ENCODE peak calls at places on chromosomes 12 and 14, in five cellular contexts. U is sigmoid colon, V is fibroblast of pulmonary artery, O is uterus, S is astrocyte of the spinal cord. C is an unnamed sample.
A peak's percentile ranks its signal among the peaks of the same experiment; 100 is the strongest.

GRCh38 chr14:34857689-34858449 is 17.3 kb downstream of the BAZ1A start:
- DNase-seq in U (no peak), V (no peak), O (no peak), S (no peak), C (no peak)

GRCh38 chr12:42725839-42726238 is 136.3 kb upstream of the PRICKLE1 start:
- DNase-seq in U (no peak), V (peak; percentile 73), O (no peak), S (peak; percentile 92), C (peak; percentile 97)

GRCh38 chr12:750356-751191 is 1.8 kb upstream of the WNK1 start:
- DNase-seq in U (no peak), V (no peak), O (no peak), S (no peak), C (no peak)

GRCh38 chr12:81872400-81872799 is 113.2 kb upstream of the PPFIA2 start:
- DNase-seq in U (no peak), V (no peak), O (no peak), S (no peak), C (no peak)

GRCh38 chr14:81738946-81739659 is 205.4 kb upstream of the SEL1L start:
- DNase-seq in U (no peak), V (no peak), O (no peak), S (no peak), C (no peak)

GRCh38 chr14:98692832-98693231 is 579.2 kb downstream of the BCL11B start:
- DNase-seq in U (no peak), V (no peak), O (no peak), S (no peak), C (no peak)

GRCh38 chr14:68815288-68816182 is 22.7 kb upstream of the ZFP36L1 start:
- DNase-seq in U (peak; percentile 76), V (no peak), O (no peak), S (no peak), C (no peak)

GRCh38 chr12:26271889-26272492 is 76.6 kb downstream of the SSPN start:
- DNase-seq in U (peak; percentile 89), V (peak; percentile 97), O (peak; percentile 89), S (peak; percentile 93), C (peak; percentile 97)

GRCh38 chr12:58369576-58369975 is 428.2 kb downstream of the ATP23 start:
- DNase-seq in U (no peak), V (no peak), O (no peak), S (no peak), C (no peak)

GRCh38 chr12:124995200-124995961 is 1.9 kb downstream of the BRI3BP start:
- DNase-seq in U (no peak), V (no peak), O (no peak), S (no peak), C (no peak)

GRCh38 chr14:89618821-89619551 is 202.0 kb upstream of the FOXN3 start:
- DNase-seq in U (peak; percentile 76), V (peak; percentile 73), O (peak; percentile 24), S (peak; percentile 65), C (peak; percentile 70)

GRCh38 chr12:2363836-2364565 is 311.2 kb downstream of the CACNA1C start:
- DNase-seq in U (peak; percentile 62), V (no peak), O (no peak), S (no peak), C (no peak)
- TF ChIP-seq CTCF in U (no peak), V (no peak), O (no peak), S (no peak), C (no peak)

GRCh38 chr12:14953752-14954151 is 7.6 kb downstream of the ARHGDIB start:
- DNase-seq in U (no peak), V (no peak), O (no peak), S (no peak), C (no peak)
- H3K4me3 ChIP-seq in U (no peak overlapping the region), V (no peak overlapping the region), O (no peak overlapping the region), S (no peak overlapping the region), C (no peak overlapping the region)

GRCh38 chr12:53345486-53346195 is 9.5 kb upstream of the SP7 start:
- DNase-seq in U (peak; percentile 77), V (peak; percentile 61), O (no peak), S (no peak), C (no peak)
- TF ChIP-seq CTCF in U (no peak), V (no peak), O (no peak), S (no peak), C (no peak)

DNA sequence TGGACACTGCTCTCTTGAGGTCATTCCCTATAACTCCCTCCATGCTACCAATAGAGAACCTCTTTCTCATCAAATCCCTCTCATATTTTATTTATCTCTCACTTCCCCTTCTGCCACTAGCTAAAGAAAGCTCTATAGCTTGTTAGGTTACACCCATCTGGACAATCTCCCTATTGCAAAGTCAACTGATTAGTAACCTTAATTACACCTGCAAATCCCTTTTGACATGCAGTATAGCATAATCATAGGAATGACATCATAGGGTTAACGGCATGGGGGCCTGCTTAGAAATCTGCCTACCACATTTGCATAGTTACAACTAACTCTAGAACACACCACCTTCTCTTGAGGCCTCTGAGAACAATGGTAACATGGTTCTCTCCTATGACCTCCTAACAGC is 181.2 kb downstream of the EMP1 start:
- DNase-seq in U (no peak), V (no peak), O (no peak), S (no peak), C (no peak)
- H3K4me3 ChIP-seq in U (no peak overlapping the region), V (no peak overlapping the region), O (no peak overlapping the region), S (no peak overlapping the region), C (no peak overlapping the region)